ENCODE peak calls at places on chromosomes 11 and 22, in nine cellular contexts. B, P, E, G, Y, I, V, U and F are unnamed samples.

GRCh38 chr22:24510694-24511625 is 15.8 kb downstream of the UPB1 start:
- DNase-seq in B (peak; percentile 62), P (no peak), E (no peak), G (no peak), Y (no peak), I (no peak), V (no peak), U (peak; percentile 38), F (peak; percentile 93)

GRCh38 chr11:75199412-75199955 is 41.1 kb upstream of the TPBGL start:
- DNase-seq in B (no peak), P (no peak), E (no peak), G (peak; percentile 52), Y (no peak), I (no peak), V (no peak), U (no peak), F (no peak)

GRCh38 chr22:41656515-41656914 is 32.2 kb downstream of the SNU13 start:
- DNase-seq in B (no peak), P (no peak), E (no peak), G (peak; percentile 19), Y (no peak), I (no peak), V (no peak), U (no peak), F (no peak)

GRCh38 chr22:37818397-37819099 is 4.6 kb upstream of the GALR3 start:
- DNase-seq in B (peak; percentile 79), P (no peak), E (no peak), G (peak; percentile 87), Y (peak; percentile 53), I (peak; percentile 89), V (peak; percentile 57), U (peak; percentile 49), F (no peak)

GRCh38 chr11:73656985-73657384 is 10.6 kb downstream of the PLEKHB1 start:
- DNase-seq in B (no peak), P (no peak), E (no peak), G (no peak), Y (no peak), I (no peak), V (no peak), U (no peak), F (no peak)

GRCh38 chr11:125315088-125315740 is 150.7 kb downstream of the PKNOX2 start:
- DNase-seq in B (no peak), P (no peak), E (peak; percentile 76), G (no peak), Y (no peak), I (no peak), V (no peak), U (peak; percentile 37), F (no peak)

GRCh38 chr11:92384316-92384715 is 159.7 kb downstream of the FAT3 start:
- DNase-seq in B (no peak), P (no peak), E (no peak), G (no peak), Y (no peak), I (no peak), V (no peak), U (peak; percentile 69), F (no peak)

GRCh38 chr11:128860571-128861361 is 6.3 kb downstream of the KCNJ1 start:
- DNase-seq in B (peak; percentile 85), P (no peak), E (no peak), G (no peak), Y (no peak), I (no peak), V (no peak), U (peak; percentile 11), F (no peak)

GRCh38 chr11:62444271-62444833 is 25.5 kb downstream of the SCGB1A1 start:
- DNase-seq in B (peak; percentile 94), P (no peak), E (peak; percentile 79), G (peak; percentile 69), Y (no peak), I (peak; percentile 92), V (peak; percentile 72), U (peak; percentile 86), F (peak; percentile 25)

GRCh38 chr22:48343461-48343860 is 1484.2 kb downstream of the BRD1 start:
- DNase-seq in B (no peak), P (no peak), E (peak; percentile 12), G (peak; percentile 12), Y (no peak), I (peak; percentile 16), V (no peak), U (no peak), F (no peak)

GRCh38 chr22:31973739-31974138 is 29.4 kb downstream of the YWHAH start:
- DNase-seq in B (no peak), P (no peak), E (peak; percentile 64), G (no peak), Y (no peak), I (no peak), V (no peak), U (no peak), F (no peak)

GRCh38 chr11:62540804-62541671 is 5.6 kb downstream of the AHNAK start:
- DNase-seq in B (no peak), P (no peak), E (no peak), G (peak; percentile 78), Y (no peak), I (no peak), V (peak; percentile 75), U (no peak), F (no peak)

GRCh38 chr11:81673001-81673400 is 1060.7 kb downstream of the FAM181B start:
- DNase-seq in B (no peak), P (no peak), E (no peak), G (no peak), Y (no peak), I (no peak), V (no peak), U (peak; percentile 47), F (no peak)

GRCh38 chr11:18248561-18248960 is at the start of gene SAA2:
- DNase-seq in B (no peak), P (no peak), E (no peak), G (no peak), Y (no peak), I (no peak), V (no peak), U (no peak), F (no peak)

GRCh38 chr22:31102441-31103081 is 4.8 kb downstream of the SELENOM start:
- DNase-seq in B (peak; percentile 92), P (no peak), E (peak; percentile 74), G (no peak), Y (no peak), I (peak; percentile 94), V (no peak), U (peak; percentile 83), F (no peak)

GRCh38 chr22:49140921-49141680 is 686.6 kb downstream of the BRD1 start:
- DNase-seq in B (no peak), P (no peak), E (peak; percentile 58), G (no peak), Y (no peak), I (no peak), V (peak; percentile 24), U (no peak), F (no peak)

GRCh38 chr11:128726464-128727139 is 32.7 kb downstream of the FLI1 start:
- DNase-seq in B (no peak), P (no peak), E (peak; percentile 87), G (peak; percentile 80), Y (peak; percentile 40), I (no peak), V (peak; percentile 83), U (no peak), F (peak; percentile 96)

GRCh38 chr22:32249231-32249630 is 5.9 kb downstream of the SLC5A4 start:
- DNase-seq in B (no peak), P (no peak), E (no peak), G (no peak), Y (no peak), I (no peak), V (no peak), U (no peak), F (no peak)

GRCh38 chr11:6440906-6441358 is at the start of gene HPX:
- DNase-seq in B (no peak), P (no peak), E (no peak), G (no peak), Y (no peak), I (no peak), V (no peak), U (no peak), F (no peak)

GRCh38 chr11:128915148-128915519 is 24.0 kb downstream of the KCNJ5 start:
- DNase-seq in B (no peak), P (no peak), E (no peak), G (no peak), Y (no peak), I (peak; percentile 22), V (no peak), U (no peak), F (no peak)

GRCh38 chr11:109853156-109853776 is 239.9 kb upstream of the ZC3H12C start:
- DNase-seq in B (no peak), P (peak; percentile 47), E (no peak), G (no peak), Y (no peak), I (no peak), V (no peak), U (peak; percentile 88), F (peak; percentile 82)

GRCh38 chr22:46409631-46410210 is 74.2 kb downstream of the TRMU start:
- DNase-seq in B (no peak), P (no peak), E (no peak), G (no peak), Y (no peak), I (no peak), V (no peak), U (no peak), F (no peak)

GRCh38 chr11:112962854-112963367 is 1.7 kb downstream of the NCAM1 start:
- DNase-seq in B (peak; percentile 56), P (no peak), E (peak; percentile 88), G (no peak), Y (no peak), I (peak; percentile 86), V (no peak), U (peak; percentile 23), F (no peak)

GRCh38 chr11:108512706-108513105 is 14.5 kb upstream of the POGLUT3 start:
- DNase-seq in B (no peak), P (no peak), E (no peak), G (no peak), Y (no peak), I (no peak), V (no peak), U (no peak), F (no peak)